ENCODE peak calls at places on chromosome 5, in eight cellular contexts. L is fibroblast of pulmonary artery, O is tibial nerve, P is dorsolateral prefrontal cortex, R is endodermal cell, K is HepG2, Q is choroid plexus epithelial cell, D is cardiac fibroblast. X is an unnamed sample.

GRCh38 chr5:154947778-154948177 is 6.9 kb downstream of the MRPL22 start:
- DNase-seq in O (no peak), L (no peak), P (no peak), D (no peak), Q (no peak), R (no peak), K (peak; percentile 56), X (no peak)

GRCh38 chr5:79349047-79349446 is 113.1 kb downstream of the JMY start:
- DNase-seq in D (no peak), L (no peak), K (no peak), O (no peak), R (no peak), P (no peak), Q (no peak), X (no peak)

GRCh38 chr5:107247427-107247826 is 423.3 kb downstream of the EFNA5 start:
- DNase-seq in P (no peak), K (no peak), Q (peak; percentile 8), O (no peak), L (no peak), R (no peak), D (peak; percentile 27), X (no peak)

GRCh38 chr5:133383580-133383939 is 228.8 kb downstream of the FSTL4 start:
- DNase-seq in D (no peak), O (no peak), R (peak; percentile 58), P (no peak), L (no peak), K (no peak), Q (no peak), X (no peak)

GRCh38 chr5:156764149-156764548 is 85.9 kb upstream of the PPP1R2B start:
- DNase-seq in D (no peak), O (no peak), L (no peak), R (no peak), Q (no peak), K (no peak), P (no peak), X (no peak)

GRCh38 chr5:72693001-72693442 is 123.4 kb upstream of the TNPO1 start:
- DNase-seq in D (peak; percentile 63), Q (peak; percentile 48), L (peak; percentile 68), P (no peak), O (no peak), K (no peak), R (no peak), X (no peak)

GRCh38 chr5:135445306-135445940 is 1.7 kb downstream of the DCANP1 start:
- DNase-seq in L (no peak), Q (no peak), K (no peak), O (no peak), P (no peak), D (no peak), R (peak; percentile 45), X (no peak)

GRCh38 chr5:123351315-123351714 is 71.9 kb downstream of the CEP120 start:
- DNase-seq in K (no peak), L (no peak), O (no peak), Q (no peak), D (no peak), P (no peak), R (no peak), X (no peak)

GRCh38 chr5:10724799-10725507 is 36.1 kb downstream of the DAP start:
- DNase-seq in L (peak; percentile 90), R (no peak), D (peak; percentile 91), P (no peak), Q (peak; percentile 84), O (peak; percentile 31), K (peak; percentile 76), X (no peak)

GRCh38 chr5:103849934-103850333 is 287.3 kb upstream of the NUDT12 start:
- DNase-seq in P (no peak), D (peak; percentile 74), Q (peak; percentile 94), O (no peak), L (peak; percentile 56), K (no peak), R (no peak), X (no peak)

GRCh38 chr5:76836585-76836984 is 13.2 kb upstream of the S100Z start:
- DNase-seq in L (no peak), Q (no peak), R (no peak), P (no peak), O (no peak), D (peak; percentile 31), K (no peak), X (no peak)

GRCh38 chr5:141822134-141822533 is 56.1 kb downstream of the PCDH1 start:
- DNase-seq in K (no peak), L (peak; percentile 56), O (no peak), P (no peak), D (peak; percentile 70), Q (peak; percentile 42), R (no peak), X (no peak)

GRCh38 chr5:36875789-36876388 is 680 bp upstream of the NIPBL start:
- DNase-seq in Q (peak; percentile 84), L (peak; percentile 76), P (peak; percentile 78), K (peak; percentile 59), O (peak; percentile 56), R (peak; percentile 87), D (peak; percentile 82), X (peak; percentile 82)
- TF ChIP-seq CTCF in Q (peak; percentile 70), L (peak; percentile 55), P (peak; percentile 68), K (peak; percentile 66), O (peak; percentile 50), R (peak; percentile 65), D (peak; percentile 57), X (no peak)

GRCh38 chr5:28780083-28780692 is 1741.8 kb upstream of the CDH9 start:
- DNase-seq in L (no peak), D (no peak), K (no peak), P (no peak), R (no peak), O (no peak), Q (no peak), X (no peak)

DNA sequence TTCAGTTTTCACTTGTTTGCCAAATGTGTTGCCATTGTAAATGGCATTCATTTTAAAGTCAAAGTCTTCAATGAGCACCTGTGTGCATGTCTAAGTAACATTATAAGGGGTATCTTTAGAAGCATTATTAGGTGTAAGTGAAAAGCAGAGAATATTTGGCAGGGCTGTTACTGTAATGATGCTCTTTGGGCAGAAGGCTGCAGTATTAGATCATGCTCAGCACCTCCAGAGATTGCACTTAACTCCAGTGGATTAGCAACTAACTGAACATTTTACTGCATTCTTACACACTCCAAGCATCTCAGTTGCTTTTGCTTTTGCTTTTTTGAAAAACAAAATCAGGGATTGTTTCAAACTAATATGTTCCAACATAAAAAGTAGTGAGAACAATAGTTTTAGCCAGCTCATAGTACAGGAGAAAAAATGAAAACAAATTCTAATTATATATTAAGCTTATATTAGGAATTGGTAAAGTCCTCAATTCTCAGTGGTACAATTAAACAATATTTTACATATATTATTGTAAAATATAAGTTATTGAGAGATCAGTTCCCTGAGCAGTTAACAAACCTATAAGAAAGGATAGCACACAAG is 1740.9 kb upstream of the CDH9 start:
- DNase-seq in O (no peak), L (no peak), D (no peak), Q (peak; percentile 57), K (no peak), P (no peak), R (no peak), X (peak; percentile 9)
- TF ChIP-seq CTCF in O (no peak), L (no peak), D (no peak), Q (peak; percentile 54), K (peak; percentile 36), P (no peak), R (peak; percentile 80), X (no peak)

DNA sequence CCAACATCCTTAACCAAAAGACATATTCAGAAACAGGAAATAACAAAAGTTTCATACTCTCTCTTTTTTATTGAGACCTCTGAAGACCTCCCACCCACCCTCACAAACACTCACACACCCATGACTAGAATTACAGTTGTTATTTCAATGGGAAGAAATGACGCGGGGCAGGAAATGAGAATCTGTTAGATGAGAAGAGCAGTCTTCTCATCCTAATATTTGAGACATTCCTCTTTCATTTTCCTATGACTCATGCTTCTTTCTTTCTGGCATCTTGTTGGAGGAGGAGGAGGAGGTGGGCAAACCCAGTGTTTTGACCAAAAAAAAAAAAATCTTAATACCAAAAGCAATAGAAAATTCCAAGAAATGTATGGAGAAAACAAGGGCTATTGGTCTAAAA is 179.5 kb upstream of the TARS1 start:
- DNase-seq in K (no peak), L (peak; percentile 70), Q (peak; percentile 56), D (peak; percentile 69), P (no peak), O (no peak), R (no peak), X (no peak)
- TF ChIP-seq CTCF in K (no peak), L (no peak), Q (no peak), D (no peak), P (no peak), O (no peak), R (no peak), X (no peak)

GRCh38 chr5:23302438-23302837 is 205.0 kb upstream of the PRDM9 start:
- DNase-seq in P (no peak), Q (no peak), R (no peak), K (no peak), L (no peak), O (no peak), D (no peak), X (no peak)
- TF ChIP-seq CTCF in P (no peak), Q (no peak), R (peak; percentile 46), K (no peak), L (no peak), O (no peak), D (no peak), X (no peak)

X was measured in endothelial cell.